ENCODE peak calls at places on chromosomes 3 and 15, in four cellular contexts. L, S, X and F are unnamed samples.

GRCh38 chr3:80688814-80689213 is 921.0 kb upstream of the ROBO1 start:
- DNase-seq in L (no peak), S (peak), X (no peak), F (no peak)

GRCh38 chr15:72168131-72168825 is 29.3 kb downstream of the GRAMD2A start:
- DNase-seq in L (no peak), S (no peak), X (no peak), F (peak)

GRCh38 chr3:37396731-37397130 is 222.3 kb upstream of the LRRFIP2 start:
- DNase-seq in L (no peak), S (no peak), X (no peak), F (no peak)

GRCh38 chr3:190094201-190094718 is 26.4 kb downstream of the P3H2 start:
- DNase-seq in L (no peak), S (no peak), X (no peak), F (no peak)

GRCh38 chr3:166444756-166445155 is 607.5 kb upstream of the BCHE start:
- DNase-seq in L (no peak), S (peak), X (no peak), F (no peak)

GRCh38 chr3:172371544-172371943 is 76.7 kb downstream of the GHSR start:
- DNase-seq in L (no peak), S (no peak), X (no peak), F (no peak)

GRCh38 chr3:104878395-104878794 is 488.3 kb upstream of the ALCAM start:
- DNase-seq in L (no peak), S (no peak), X (no peak), F (no peak)

GRCh38 chr15:94021621-94022320 is 209.6 kb upstream of the MCTP2 start:
- DNase-seq in L (no peak), S (no peak), X (no peak), F (no peak)

GRCh38 chr3:40465111-40465407 is 7.9 kb downstream of the RPL14 start:
- DNase-seq in L (no peak), S (no peak), X (no peak), F (no peak)

GRCh38 chr3:134199240-134199639 is 51.4 kb downstream of the RYK start:
- DNase-seq in L (no peak), S (no peak), X (no peak), F (no peak)

GRCh38 chr3:160038862-160039562 is 50.4 kb downstream of the IL12A start:
- DNase-seq in L (no peak), S (peak), X (peak), F (no peak)

GRCh38 chr15:70575251-70576227 is 187.8 kb downstream of the UACA start:
- DNase-seq in L (no peak), S (no peak), X (no peak), F (no peak)